ENCODE peak calls at places on chromosomes 2 and 18, in six cellular contexts. One of them, this sample, is unnamed.
A peak's percentile ranks its signal among the peaks of the same experiment; 100 is the strongest.

GRCh38 chr2:60316381-60317028 is 236.9 kb downstream of the BCL11A start:
- DNase-seq in AG10803: no peak
- DNase-seq in right lobe of liver: peak; percentile 86
- DNase-seq in fibroblast of pulmonary artery: no peak
- DNase-seq in mammary epithelial cell: no peak
- DNase-seq in fibroblast of lung: no peak
- DNase-seq in this sample: no peak

GRCh38 chr2:237707859-237708398 is 80.5 kb downstream of the LRRFIP1 start:
- DNase-seq in AG10803: no peak
- DNase-seq in right lobe of liver: no peak
- DNase-seq in fibroblast of pulmonary artery: no peak
- DNase-seq in mammary epithelial cell: no peak
- DNase-seq in fibroblast of lung: peak; percentile 61
- DNase-seq in this sample: no peak

GRCh38 chr2:23603156-23603555 is 218.2 kb downstream of the KLHL29 start:
- DNase-seq in AG10803: no peak
- DNase-seq in right lobe of liver: peak; percentile 21
- DNase-seq in fibroblast of pulmonary artery: no peak
- DNase-seq in mammary epithelial cell: no peak
- DNase-seq in fibroblast of lung: no peak
- DNase-seq in this sample: no peak

GRCh38 chr18:58257461-58257860 is 213.4 kb downstream of the NEDD4L start:
- DNase-seq in AG10803: peak; percentile 24
- DNase-seq in right lobe of liver: no peak
- DNase-seq in fibroblast of pulmonary artery: no peak
- DNase-seq in mammary epithelial cell: no peak
- DNase-seq in fibroblast of lung: peak; percentile 47
- DNase-seq in this sample: peak; percentile 43

GRCh38 chr2:20590704-20591515 is 60.0 kb downstream of the HS1BP3 start:
- DNase-seq in AG10803: peak; percentile 42
- DNase-seq in right lobe of liver: peak; percentile 69
- DNase-seq in fibroblast of pulmonary artery: no peak
- DNase-seq in mammary epithelial cell: no peak
- DNase-seq in fibroblast of lung: peak; percentile 56
- DNase-seq in this sample: no peak

GRCh38 chr2:233413046-233413445 is 58.8 kb downstream of the DGKD start:
- DNase-seq in AG10803: peak; percentile 21
- DNase-seq in right lobe of liver: no peak
- DNase-seq in fibroblast of pulmonary artery: peak; percentile 65
- DNase-seq in mammary epithelial cell: peak; percentile 21
- DNase-seq in fibroblast of lung: peak; percentile 67
- DNase-seq in this sample: peak; percentile 62

GRCh38 chr2:109127556-109127955 is 1.4 kb upstream of the SH3RF3 start:
- DNase-seq in AG10803: no peak
- DNase-seq in right lobe of liver: no peak
- DNase-seq in fibroblast of pulmonary artery: no peak
- DNase-seq in mammary epithelial cell: no peak
- DNase-seq in fibroblast of lung: no peak
- DNase-seq in this sample: no peak

GRCh38 chr2:225600865-225601264 is 201.4 kb downstream of the NYAP2 start:
- DNase-seq in AG10803: no peak
- DNase-seq in right lobe of liver: no peak
- DNase-seq in fibroblast of pulmonary artery: no peak
- DNase-seq in mammary epithelial cell: no peak
- DNase-seq in fibroblast of lung: no peak
- DNase-seq in this sample: no peak

GRCh38 chr2:231189171-231189530 is 9.3 kb upstream of the ARMC9 start:
- DNase-seq in AG10803: no peak
- DNase-seq in right lobe of liver: no peak
- DNase-seq in fibroblast of pulmonary artery: no peak
- DNase-seq in mammary epithelial cell: no peak
- DNase-seq in fibroblast of lung: no peak
- DNase-seq in this sample: no peak

GRCh38 chr2:23901966-23902942 is 24.7 kb downstream of the ATAD2B start:
- DNase-seq in AG10803: peak; percentile 75
- DNase-seq in right lobe of liver: no peak
- DNase-seq in fibroblast of pulmonary artery: peak; percentile 30
- DNase-seq in mammary epithelial cell: peak; percentile 82
- DNase-seq in fibroblast of lung: peak; percentile 57
- DNase-seq in this sample: peak; percentile 86

GRCh38 chr2:24586955-24587354 is 95.9 kb downstream of the NCOA1 start:
- DNase-seq in AG10803: no peak
- DNase-seq in right lobe of liver: no peak
- DNase-seq in fibroblast of pulmonary artery: no peak
- DNase-seq in mammary epithelial cell: no peak
- DNase-seq in fibroblast of lung: no peak
- DNase-seq in this sample: no peak

GRCh38 chr2:170165129-170165528 is 12.8 kb upstream of the MYO3B start:
- DNase-seq in AG10803: no peak
- DNase-seq in right lobe of liver: no peak
- DNase-seq in fibroblast of pulmonary artery: peak; percentile 16
- DNase-seq in mammary epithelial cell: peak; percentile 56
- DNase-seq in fibroblast of lung: no peak
- DNase-seq in this sample: no peak

GRCh38 chr2:33069894-33070651 is 123.3 kb downstream of the LTBP1 start:
- DNase-seq in AG10803: peak; percentile 96
- DNase-seq in right lobe of liver: peak; percentile 82
- DNase-seq in fibroblast of pulmonary artery: peak; percentile 96
- DNase-seq in mammary epithelial cell: peak; percentile 98
- DNase-seq in fibroblast of lung: peak; percentile 99
- DNase-seq in this sample: peak; percentile 94

GRCh38 chr18:59697236-59697932 is at the start of gene CCBE1:
- DNase-seq in AG10803: peak; percentile 70
- DNase-seq in right lobe of liver: peak; percentile 62
- DNase-seq in fibroblast of pulmonary artery: peak; percentile 75
- DNase-seq in mammary epithelial cell: peak; percentile 78
- DNase-seq in fibroblast of lung: peak; percentile 81
- DNase-seq in this sample: peak; percentile 76

GRCh38 chr2:100036793-100037192 is 105.6 kb downstream of the AFF3 start:
- DNase-seq in AG10803: no peak
- DNase-seq in right lobe of liver: no peak
- DNase-seq in fibroblast of pulmonary artery: no peak
- DNase-seq in mammary epithelial cell: no peak
- DNase-seq in fibroblast of lung: no peak
- DNase-seq in this sample: no peak

GRCh38 chr2:1748741-1749488 is 4.6 kb upstream of the PXDN start:
- DNase-seq in AG10803: peak; percentile 68
- DNase-seq in right lobe of liver: no peak
- DNase-seq in fibroblast of pulmonary artery: no peak
- DNase-seq in mammary epithelial cell: no peak
- DNase-seq in fibroblast of lung: no peak
- DNase-seq in this sample: no peak

GRCh38 chr2:241561811-241562210 is 3.3 kb downstream of the BOK start:
- DNase-seq in AG10803: peak; percentile 62
- DNase-seq in right lobe of liver: peak; percentile 82
- DNase-seq in fibroblast of pulmonary artery: peak; percentile 80
- DNase-seq in mammary epithelial cell: peak; percentile 61
- DNase-seq in fibroblast of lung: peak; percentile 67
- DNase-seq in this sample: peak; percentile 74

GRCh38 chr2:17442334-17442733 is 75.9 kb downstream of the RAD51AP2 start:
- DNase-seq in AG10803: no peak
- DNase-seq in right lobe of liver: no peak
- DNase-seq in fibroblast of pulmonary artery: peak; percentile 4
- DNase-seq in mammary epithelial cell: peak; percentile 68
- DNase-seq in fibroblast of lung: peak; percentile 53
- DNase-seq in this sample: no peak

GRCh38 chr2:33946198-33946597 is 347.1 kb upstream of the FAM98A start:
- DNase-seq in AG10803: no peak
- DNase-seq in right lobe of liver: no peak
- DNase-seq in fibroblast of pulmonary artery: no peak
- DNase-seq in mammary epithelial cell: no peak
- DNase-seq in fibroblast of lung: no peak
- DNase-seq in this sample: no peak

GRCh38 chr2:235050992-235051351 is 99.2 kb downstream of the SH3BP4 start:
- DNase-seq in AG10803: peak; percentile 97
- DNase-seq in right lobe of liver: peak; percentile 89
- DNase-seq in fibroblast of pulmonary artery: peak; percentile 92
- DNase-seq in mammary epithelial cell: peak; percentile 83
- DNase-seq in fibroblast of lung: peak; percentile 93
- DNase-seq in this sample: peak; percentile 89

GRCh38 chr2:113762377-113763118 is 6.1 kb upstream of the SLC35F5 start:
- DNase-seq in AG10803: peak; percentile 90
- DNase-seq in right lobe of liver: no peak
- DNase-seq in fibroblast of pulmonary artery: peak; percentile 78
- DNase-seq in mammary epithelial cell: peak; percentile 19
- DNase-seq in fibroblast of lung: peak; percentile 79
- DNase-seq in this sample: peak; percentile 63

GRCh38 chr2:164363646-164364045 is 257.6 kb downstream of the GRB14 start:
- DNase-seq in AG10803: no peak
- DNase-seq in right lobe of liver: no peak
- DNase-seq in fibroblast of pulmonary artery: no peak
- DNase-seq in mammary epithelial cell: no peak
- DNase-seq in fibroblast of lung: no peak
- DNase-seq in this sample: no peak

GRCh38 chr2:65367517-65367916 is 64.9 kb downstream of the SPRED2 start:
- DNase-seq in AG10803: peak; percentile 99
- DNase-seq in right lobe of liver: no peak
- DNase-seq in fibroblast of pulmonary artery: peak; percentile 95
- DNase-seq in mammary epithelial cell: peak; percentile 98
- DNase-seq in fibroblast of lung: peak; percentile 93
- DNase-seq in this sample: peak; percentile 96

GRCh38 chr2:104939570-104940235 is 85.8 kb downstream of the POU3F3 start:
- DNase-seq in AG10803: no peak
- DNase-seq in right lobe of liver: no peak
- DNase-seq in fibroblast of pulmonary artery: no peak
- DNase-seq in mammary epithelial cell: no peak
- DNase-seq in fibroblast of lung: no peak
- DNase-seq in this sample: no peak

GRCh38 chr2:1731512-1731962 is 12.8 kb downstream of the PXDN start:
- DNase-seq in AG10803: peak; percentile 92
- DNase-seq in right lobe of liver: peak; percentile 9
- DNase-seq in fibroblast of pulmonary artery: no peak
- DNase-seq in mammary epithelial cell: no peak
- DNase-seq in fibroblast of lung: peak; percentile 74
- DNase-seq in this sample: peak; percentile 82

GRCh38 chr2:41955641-41956040 is 92.2 kb upstream of the PKDCC start:
- DNase-seq in AG10803: no peak
- DNase-seq in right lobe of liver: no peak
- DNase-seq in fibroblast of pulmonary artery: no peak
- DNase-seq in mammary epithelial cell: no peak
- DNase-seq in fibroblast of lung: no peak
- DNase-seq in this sample: no peak

GRCh38 chr2:33672896-33673295 is 73.8 kb upstream of the FAM98A start:
- DNase-seq in AG10803: no peak
- DNase-seq in right lobe of liver: no peak
- DNase-seq in fibroblast of pulmonary artery: no peak
- DNase-seq in mammary epithelial cell: no peak
- DNase-seq in fibroblast of lung: no peak
- DNase-seq in this sample: no peak

GRCh38 chr2:109066917-109067828 is 61.8 kb upstream of the SH3RF3 start:
- DNase-seq in AG10803: no peak
- DNase-seq in right lobe of liver: no peak
- DNase-seq in fibroblast of pulmonary artery: no peak
- DNase-seq in mammary epithelial cell: no peak
- DNase-seq in fibroblast of lung: no peak
- DNase-seq in this sample: no peak

GRCh38 chr2:128313076-128313836 is 5.4 kb downstream of the HS6ST1 start:
- DNase-seq in AG10803: peak; percentile 55
- DNase-seq in right lobe of liver: no peak
- DNase-seq in fibroblast of pulmonary artery: peak; percentile 60
- DNase-seq in mammary epithelial cell: peak; percentile 45
- DNase-seq in fibroblast of lung: no peak
- DNase-seq in this sample: peak; percentile 53

GRCh38 chr18:47215554-47216138 is 35.8 kb downstream of the SKOR2 start:
- DNase-seq in AG10803: peak; percentile 70
- DNase-seq in right lobe of liver: no peak
- DNase-seq in fibroblast of pulmonary artery: peak; percentile 72
- DNase-seq in mammary epithelial cell: peak; percentile 39
- DNase-seq in fibroblast of lung: peak; percentile 61
- DNase-seq in this sample: peak; percentile 68

GRCh38 chr2:38521835-38522234 is 80.9 kb downstream of the HNRNPLL start:
- DNase-seq in AG10803: no peak
- DNase-seq in right lobe of liver: no peak
- DNase-seq in fibroblast of pulmonary artery: no peak
- DNase-seq in mammary epithelial cell: no peak
- DNase-seq in fibroblast of lung: no peak
- DNase-seq in this sample: no peak

DNA sequence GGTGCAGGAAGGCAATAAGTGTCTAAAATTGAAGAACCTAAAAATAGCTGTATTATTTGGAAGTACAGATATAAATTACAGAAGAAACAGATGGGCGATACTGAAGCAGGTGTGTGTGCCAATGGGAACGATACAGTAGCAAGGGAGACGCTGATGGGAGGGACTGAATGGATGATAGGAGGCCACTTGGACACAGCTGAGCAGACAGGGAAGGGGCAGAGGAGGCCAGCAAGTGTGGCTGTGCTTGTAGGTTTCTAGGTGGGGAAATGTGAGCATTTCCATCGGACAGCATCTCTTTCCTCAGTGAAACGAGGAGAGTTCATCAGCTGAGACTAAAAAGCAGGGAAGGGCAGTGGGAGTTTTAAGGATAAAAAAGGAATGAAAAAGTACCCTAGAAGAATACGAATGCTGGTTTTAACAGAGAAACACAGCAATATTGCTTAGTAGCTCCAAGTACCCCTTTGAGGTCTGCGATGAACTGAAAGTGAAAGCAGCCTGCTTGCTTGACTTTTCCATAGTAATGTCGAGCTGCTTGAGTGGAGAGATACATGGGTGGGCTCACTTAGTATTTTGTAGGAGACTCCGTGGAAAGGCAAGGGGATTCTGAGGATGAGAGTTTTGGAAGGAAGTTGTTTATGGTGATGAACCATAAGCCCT is 91.7 kb upstream of the EPC2 start:
- DNase-seq in AG10803: no peak
- DNase-seq in right lobe of liver: no peak
- DNase-seq in fibroblast of pulmonary artery: no peak
- DNase-seq in mammary epithelial cell: no peak
- DNase-seq in fibroblast of lung: peak; percentile 60
- DNase-seq in this sample: peak; percentile 54
- H3K4me3 ChIP-seq in AG10803: peak overlapping the region; percentile 44
- H3K4me3 ChIP-seq in right lobe of liver: peak overlapping the region; percentile 24
- H3K4me3 ChIP-seq in fibroblast of pulmonary artery: peak overlapping the region; percentile 33
- H3K4me3 ChIP-seq in mammary epithelial cell: no peak overlapping the region
- H3K4me3 ChIP-seq in fibroblast of lung: peak overlapping the region; percentile 51
- H3K4me3 ChIP-seq in this sample: peak overlapping the region; percentile 61

GRCh38 chr2:26078939-26079338 is 45.1 kb downstream of the RAB10 start:
- DNase-seq in AG10803: no peak
- DNase-seq in right lobe of liver: no peak
- DNase-seq in fibroblast of pulmonary artery: no peak
- DNase-seq in mammary epithelial cell: no peak
- DNase-seq in fibroblast of lung: no peak
- DNase-seq in this sample: no peak
- TF ChIP-seq CTCF in AG10803: no peak
- TF ChIP-seq CTCF in right lobe of liver: no peak
- TF ChIP-seq CTCF in fibroblast of pulmonary artery: no peak
- TF ChIP-seq CTCF in mammary epithelial cell: no peak
- TF ChIP-seq CTCF in fibroblast of lung: no peak
- TF ChIP-seq CTCF in this sample: no peak

DNA sequence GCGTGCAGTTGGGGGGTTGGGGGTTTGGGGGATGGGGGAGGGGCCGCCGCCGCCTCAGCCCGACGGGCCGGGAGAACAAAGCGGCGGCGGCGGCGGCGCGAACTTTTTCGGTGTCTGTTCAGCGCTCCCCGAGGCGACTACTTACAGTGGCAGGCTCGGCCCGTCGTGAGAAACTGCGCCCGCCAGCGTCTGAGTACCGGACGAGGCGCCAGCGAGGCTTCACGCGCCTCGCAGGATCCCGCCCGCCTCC is 172 bp downstream of the PRKD3 start:
- DNase-seq in AG10803: peak; percentile 73
- DNase-seq in right lobe of liver: no peak
- DNase-seq in fibroblast of pulmonary artery: peak; percentile 81
- DNase-seq in mammary epithelial cell: no peak
- DNase-seq in fibroblast of lung: peak; percentile 78
- DNase-seq in this sample: peak; percentile 78
- H3K4me3 ChIP-seq in AG10803: peak overlapping the region; percentile 83
- H3K4me3 ChIP-seq in right lobe of liver: peak overlapping the region; percentile 75
- H3K4me3 ChIP-seq in fibroblast of pulmonary artery: peak overlapping the region; percentile 77
- H3K4me3 ChIP-seq in mammary epithelial cell: peak overlapping the region; percentile 90
- H3K4me3 ChIP-seq in fibroblast of lung: peak overlapping the region; percentile 77
- H3K4me3 ChIP-seq in this sample: peak overlapping the region; percentile 86

GRCh38 chr18:37266290-37266689 is 299.3 kb downstream of the CELF4 start:
- DNase-seq in AG10803: no peak
- DNase-seq in right lobe of liver: no peak
- DNase-seq in fibroblast of pulmonary artery: no peak
- DNase-seq in mammary epithelial cell: no peak
- DNase-seq in fibroblast of lung: no peak
- DNase-seq in this sample: no peak
- TF ChIP-seq CTCF in AG10803: no peak
- TF ChIP-seq CTCF in right lobe of liver: no peak
- TF ChIP-seq CTCF in fibroblast of pulmonary artery: no peak
- TF ChIP-seq CTCF in mammary epithelial cell: peak; percentile 19
- TF ChIP-seq CTCF in fibroblast of lung: no peak
- TF ChIP-seq CTCF in this sample: no peak

This sample was measured in fibroblast of villous mesenchyme.